ENCODE peak calls at places on chromosome 1, in six cellular contexts. N is stromal cell of bone marrow, A is EL, D is sciatic nerve, G is HepG2, P is OCI-LY7. V is an unnamed sample.

GRCh38 chr1:112673589-112674439 is 645 bp upstream of the MOV10 start:
- DNase-seq in N (peak), A (peak), D (no peak), G (peak), P (peak), V (peak)

GRCh38 chr1:19232526-19232851 is 18.8 kb downstream of the EMC1 start:
- DNase-seq in N (no peak), A (no peak), D (no peak), G (peak), P (no peak), V (no peak)

GRCh38 chr1:33709780-33710713 is 153.8 kb upstream of the HMGB4 start:
- DNase-seq in N (no peak), A (no peak), D (no peak), G (no peak), P (no peak), V (peak)

GRCh38 chr1:30449428-30450147 is 273.8 kb downstream of the MATN1 start:
- DNase-seq in N (no peak), A (no peak), D (no peak), G (no peak), P (no peak), V (no peak)

GRCh38 chr1:40530735-40531380 is 579 bp upstream of the ZNF684 start:
- DNase-seq in N (peak), A (no peak), D (no peak), G (no peak), P (no peak), V (no peak)

GRCh38 chr1:230970432-230970831 is 8.2 kb downstream of the TTC13 start:
- DNase-seq in N (no peak), A (no peak), D (no peak), G (no peak), P (no peak), V (no peak)

GRCh38 chr1:61078611-61079010 is 3.8 kb upstream of the NFIA start:
- DNase-seq in N (no peak), A (no peak), D (no peak), G (no peak), P (peak), V (no peak)

GRCh38 chr1:9399510-9400424 is 107.1 kb downstream of the SPSB1 start:
- DNase-seq in N (no peak), A (no peak), D (no peak), G (peak), P (peak), V (no peak)

GRCh38 chr1:30598571-30599114 is 124.7 kb downstream of the MATN1 start:
- DNase-seq in N (no peak), A (no peak), D (no peak), G (no peak), P (no peak), V (no peak)

V was measured in AG09309.